ENCODE peak calls at places on chromosomes 7 and 10, in ten cellular contexts. C is HepG2; D is CD8-positive, alpha-beta T cell; B is mucosa of descending colon; O is brain microvascular endothelial cell; T is esophagus squamous epithelium; E is mammary epithelial cell; M is K562; L is cardiac muscle cell; F is fibroblast of lung. S is an unnamed sample. For H3K36me3, the result is how much of the 10 kb centered on the place peaks cover.

GRCh38 chr10:59322131-59322530 is 40.2 kb downstream of the FAM13C start:
- DNase-seq in M (no peak), C (no peak), E (no peak), F (no peak), T (no peak), L (no peak), D (no peak), O (no peak), B (no peak), S (no peak)

GRCh38 chr7:158796667-158797066 is 32.6 kb downstream of the ESYT2 start:
- DNase-seq in D (no peak), C (no peak), E (no peak), L (no peak), M (no peak), F (no peak), B (no peak), O (no peak), T (no peak), S (no peak)

GRCh38 chr7:81833401-81833800 is 63.6 kb upstream of the HGF start:
- DNase-seq in D (no peak), L (peak), M (no peak), F (peak), E (no peak), T (no peak), O (no peak), C (no peak), B (no peak), S (no peak)

GRCh38 chr10:73923935-73924598 is 13.1 kb downstream of the PLAU start:
- DNase-seq in D (no peak), L (no peak), E (no peak), B (no peak), O (no peak), T (no peak), F (no peak), M (no peak), C (no peak), S (no peak)

GRCh38 chr7:1516586-1517251 is 12.5 kb upstream of the INTS1 start:
- DNase-seq in T (no peak), F (no peak), C (no peak), M (no peak), L (no peak), B (peak), O (no peak), D (no peak), E (no peak), S (no peak)

GRCh38 chr10:7210516-7210915 is 200.3 kb downstream of the SFMBT2 start:
- DNase-seq in T (no peak), L (no peak), B (no peak), O (no peak), D (no peak), M (no peak), C (no peak), E (no peak), F (no peak), S (no peak)

GRCh38 chr10:86413046-86413728 is 46.6 kb upstream of the GRID1 start:
- DNase-seq in L (peak), M (no peak), B (no peak), F (peak), T (no peak), O (peak), E (no peak), C (no peak), D (peak), S (peak)

GRCh38 chr10:61130366-61130765 is 186.4 kb upstream of the RHOBTB1 start:
- DNase-seq in E (no peak), O (peak), M (no peak), T (no peak), D (no peak), C (no peak), L (no peak), F (peak), B (no peak), S (no peak)

GRCh38 chr10:126538439-126539140 is 131.9 kb downstream of the C10orf90 start:
- DNase-seq in D (no peak), F (peak), E (no peak), C (no peak), M (no peak), T (no peak), O (no peak), L (no peak), B (no peak), S (no peak)

GRCh38 chr10:47457826-47458225 is 26.1 kb downstream of the ANXA8 start:
- DNase-seq in F (no peak), E (no peak), D (no peak), T (no peak), O (no peak), B (no peak), M (no peak), L (no peak), C (no peak), S (no peak)

GRCh38 chr7:120785056-120785455 is 72.9 kb downstream of the TSPAN12 start:
- DNase-seq in D (no peak), T (no peak), B (no peak), O (no peak), C (no peak), L (no peak), F (no peak), M (no peak), E (no peak), S (no peak)

GRCh38 chr7:155896531-155897263 is 84.4 kb upstream of the SHH start:
- DNase-seq in F (peak), D (no peak), B (no peak), M (no peak), O (no peak), L (no peak), C (no peak), E (no peak), T (no peak), S (no peak)

GRCh38 chr10:68047554-68048327 is 27.3 kb downstream of the HERC4 start:
- DNase-seq in E (no peak), O (no peak), F (no peak), T (no peak), M (no peak), C (no peak), L (peak), B (no peak), D (no peak), S (no peak)

GRCh38 chr7:73766556-73767229 is 3.4 kb downstream of the CLDN3 start:
- DNase-seq in M (no peak), L (no peak), O (no peak), E (no peak), B (no peak), C (no peak), T (no peak), F (no peak), D (no peak), S (no peak)

GRCh38 chr10:116870949-116871348 is 21.6 kb downstream of the ENO4 start:
- DNase-seq in D (no peak), E (no peak), B (no peak), T (no peak), M (no peak), O (no peak), C (no peak), L (no peak), F (no peak), S (no peak)

GRCh38 chr7:125644113-125644512 is 714.5 kb upstream of the POT1 start:
- DNase-seq in M (no peak), E (no peak), C (no peak), T (no peak), L (no peak), D (no peak), F (peak), O (peak), B (no peak), S (no peak)

GRCh38 chr10:62492012-62492869 is 118.1 kb downstream of the ZNF365 start:
- DNase-seq in T (no peak), O (no peak), M (peak), F (peak), C (peak), D (no peak), L (peak), B (no peak), E (peak), S (no peak)

GRCh38 chr7:14850039-14850438 is 52.5 kb downstream of the DGKB start:
- DNase-seq in M (no peak), B (no peak), C (no peak), T (no peak), E (no peak), D (no peak), F (no peak), O (no peak), L (peak), S (no peak)

GRCh38 chr7:45972629-45973312 is 51.7 kb upstream of the IGFBP3 start:
- DNase-seq in F (no peak), T (no peak), L (no peak), E (no peak), M (no peak), C (peak), D (no peak), B (no peak), O (no peak), S (no peak)

GRCh38 chr10:23081156-23081833 is 14.1 kb upstream of the MSRB2 start:
- DNase-seq in L (peak), B (no peak), O (no peak), C (no peak), T (no peak), F (peak), E (peak), D (no peak), M (no peak), S (no peak)

GRCh38 chr7:473211-473734 is 46.4 kb downstream of the PDGFA start:
- DNase-seq in B (peak), D (no peak), T (no peak), C (no peak), L (no peak), O (no peak), M (no peak), E (no peak), F (no peak), S (no peak)

GRCh38 chr7:116786791-116787443 is 75.5 kb upstream of the CAPZA2 start:
- DNase-seq in O (peak), F (no peak), L (peak), E (peak), M (peak), C (peak), B (no peak), T (no peak), D (no peak), S (peak)

GRCh38 chr7:75565129-75565528 is 73.0 kb downstream of the SPDYE5 start:
- DNase-seq in T (no peak), B (no peak), C (no peak), E (peak), M (no peak), O (peak), D (no peak), L (peak), F (peak), S (no peak)

GRCh38 chr7:99379043-99379577 is 4.6 kb downstream of the ARPC1B start:
- DNase-seq in O (peak), E (peak), L (peak), T (no peak), B (peak), D (peak), C (no peak), M (peak), F (peak), S (peak)

GRCh38 chr10:102645388-102645740 is 1.1 kb downstream of the TRIM8 start:
- DNase-seq in O (peak), D (peak), F (peak), M (peak), C (peak), L (no peak), T (no peak), B (peak), E (no peak), S (peak)

GRCh38 chr7:24877790-24878311 is 102.1 kb downstream of the OSBPL3 start:
- DNase-seq in F (peak), C (no peak), B (no peak), E (no peak), M (no peak), L (no peak), T (no peak), O (no peak), D (no peak), S (peak)

GRCh38 chr7:73429218-73429617 is 4.4 kb upstream of the FZD9 start:
- DNase-seq in C (no peak), B (peak), F (peak), M (peak), E (no peak), L (peak), T (no peak), D (no peak), O (no peak), S (no peak)

GRCh38 chr7:47601119-47601880 is 19.4 kb upstream of the TNS3 start:
- DNase-seq in O (peak), M (no peak), L (peak), F (peak), T (no peak), B (no peak), C (peak), D (no peak), E (peak), S (no peak)

GRCh38 chr7:6478186-6478585 is 30.4 kb upstream of the DAGLB start:
- DNase-seq in L (no peak), C (no peak), T (no peak), M (no peak), E (no peak), O (no peak), F (no peak), D (no peak), B (peak), S (no peak)

GRCh38 chr7:44286618-44287487 is 38.5 kb downstream of the CAMK2B start:
- DNase-seq in F (no peak), E (no peak), O (no peak), L (no peak), C (no peak), M (no peak), B (peak), T (no peak), D (no peak), S (no peak)

GRCh38 chr10:99698504-99699080 is 33.3 kb downstream of the COX15 start:
- DNase-seq in D (no peak), C (no peak), T (no peak), F (no peak), B (no peak), M (no peak), L (no peak), O (no peak), E (no peak), S (no peak)
- TF ChIP-seq CTCF in D (no peak), C (peak), T (no peak), F (no peak), B (no peak), M (no peak), L (peak), O (peak), E (peak), S (peak)

GRCh38 chr10:28533315-28533564 is 322 bp downstream of the WAC start:
- DNase-seq in O (no peak), M (no peak), E (no peak), L (no peak), T (no peak), C (no peak), B (no peak), D (no peak), F (no peak), S (no peak)
- H3K36me3 ChIP-seq in O (under half), M (under half), E (under half), L (under half), T (under half), C (under half), B (under half), D (under half), F (under half), S (under half)

GRCh38 chr10:97771913-97772823 is at the start of gene SFRP5:
- DNase-seq in E (no peak), D (no peak), C (no peak), T (no peak), B (peak), L (no peak), M (peak), O (no peak), F (no peak), S (no peak)
- H3K4me3 ChIP-seq in E (peak), D (peak), C (peak), T (peak), B (no peak), L (peak), M (no peak), O (peak), F (no peak), S (no peak)

GRCh38 chr7:77985232-77985973 is 186.8 kb downstream of the PHTF2 start:
- DNase-seq in O (no peak), M (no peak), E (no peak), T (no peak), L (peak), D (no peak), F (no peak), C (no peak), B (no peak), S (no peak)
- TF ChIP-seq CTCF in O (no peak), M (no peak), E (no peak), T (no peak), L (no peak), D (no peak), F (no peak), C (no peak), B (no peak), S (no peak)

GRCh38 chr10:119138341-119139306 is 26.9 kb downstream of the SFXN4 start:
- DNase-seq in O (no peak), F (no peak), B (no peak), C (no peak), D (no peak), L (peak), E (no peak), M (no peak), T (no peak), S (no peak)

GRCh38 chr10:119132521-119133345 is 28.8 kb downstream of the DENND10 start:
- DNase-seq in F (no peak), L (no peak), T (no peak), B (no peak), O (no peak), M (no peak), E (no peak), D (no peak), C (no peak), S (no peak)

GRCh38 chr10:119136084-119136483 is 29.4 kb downstream of the SFXN4 start:
- DNase-seq in O (no peak), B (no peak), T (no peak), L (peak), D (no peak), M (no peak), F (no peak), E (no peak), C (no peak), S (no peak)

GRCh38 chr10:119131512-119132240 is 27.8 kb downstream of the DENND10 start:
- DNase-seq in E (no peak), L (peak), T (no peak), B (no peak), M (peak), O (no peak), D (no peak), C (no peak), F (no peak), S (peak)

DNA sequence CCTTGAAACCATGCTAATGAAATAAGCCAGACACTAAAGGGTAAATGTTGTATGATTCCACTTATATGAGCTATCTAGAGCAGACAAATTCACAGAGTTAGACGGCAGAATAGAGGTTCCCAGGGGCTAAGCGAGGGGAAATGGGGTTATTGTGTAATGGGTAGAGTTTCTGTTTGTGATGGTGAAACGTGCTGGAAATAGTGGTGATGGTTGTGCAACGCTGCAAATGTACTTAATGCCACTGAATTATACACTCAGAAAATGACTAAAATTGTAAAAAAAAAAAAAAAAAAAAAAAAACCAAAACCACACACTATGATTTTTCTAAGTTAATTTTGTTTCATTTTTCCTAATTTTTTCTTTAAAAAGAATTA is 30.0 kb downstream of the SFXN4 start:
- DNase-seq in B (no peak), E (no peak), T (peak), L (peak), M (no peak), D (no peak), C (no peak), F (no peak), O (no peak), S (no peak)
- H3K36me3 ChIP-seq in B (under half), E (under half), T (under half), L (under half), M (under half), D (under half), C (under half), F (under half), O (under half), S (under half)

S was measured in GM06990.